ENCODE peak calls at places on chromosomes 2 and 18, in nine cellular contexts. F, D, P, I, V, O, G, U and C are unnamed samples.

GRCh38 chr2:113848758-113849460 is 41.0 kb upstream of the ACTR3 start:
- DNase-seq in O (no peak), G (no peak), D (no peak), V (peak; percentile 53), P (no peak), F (peak; percentile 62), I (no peak), U (no peak), C (peak; percentile 27)

GRCh38 chr2:175282300-175282699 is 100.8 kb upstream of the ATP5MC3 start:
- DNase-seq in O (no peak), I (no peak), G (no peak), V (peak; percentile 12), U (no peak), F (peak; percentile 28), P (no peak), D (no peak), C (no peak)

GRCh38 chr2:12244070-12244469 is 472.7 kb upstream of the TRIB2 start:
- DNase-seq in U (no peak), D (no peak), O (no peak), P (no peak), F (peak; percentile 52), I (no peak), G (no peak), V (no peak), C (no peak)

GRCh38 chr18:11710578-11710977 is 21.5 kb downstream of the GNAL start:
- DNase-seq in V (no peak), P (no peak), O (no peak), I (no peak), F (no peak), D (no peak), U (no peak), G (no peak), C (no peak)

GRCh38 chr2:10490806-10491291 is 42.7 kb upstream of the ODC1 start:
- DNase-seq in P (no peak), F (no peak), U (no peak), O (no peak), I (peak; percentile 73), V (no peak), G (no peak), D (no peak), C (no peak)

GRCh38 chr2:181430406-181431199 is 26.6 kb upstream of the ITGA4 start:
- DNase-seq in U (no peak), V (no peak), G (no peak), P (no peak), D (no peak), O (no peak), F (peak; percentile 2), I (no peak), C (peak; percentile 36)

GRCh38 chr18:57925706-57926105 is 118.3 kb upstream of the NEDD4L start:
- DNase-seq in D (no peak), V (no peak), U (no peak), G (no peak), F (peak; percentile 85), P (no peak), O (no peak), I (no peak), C (no peak)

GRCh38 chr2:227871375-227871788 is at the start of gene DAW1:
- DNase-seq in F (peak; percentile 56), D (peak; percentile 26), O (peak; percentile 31), U (peak; percentile 85), G (peak; percentile 82), P (no peak), I (peak; percentile 43), V (no peak), C (peak; percentile 49)

GRCh38 chr2:33497177-33497787 is 20.8 kb downstream of the RASGRP3 start:
- DNase-seq in D (no peak), P (no peak), O (no peak), U (no peak), V (no peak), G (no peak), I (no peak), F (no peak), C (no peak)

GRCh38 chr2:169705927-169706326 is 11.7 kb downstream of the PHOSPHO2 start:
- DNase-seq in D (no peak), V (no peak), O (no peak), P (no peak), F (peak; percentile 40), I (no peak), G (no peak), U (no peak), C (no peak)

GRCh38 chr2:179277429-179278196 is 13.0 kb upstream of the SESTD1 start:
- DNase-seq in P (no peak), I (no peak), U (no peak), D (no peak), O (no peak), V (no peak), F (no peak), G (no peak), C (no peak)

DNA sequence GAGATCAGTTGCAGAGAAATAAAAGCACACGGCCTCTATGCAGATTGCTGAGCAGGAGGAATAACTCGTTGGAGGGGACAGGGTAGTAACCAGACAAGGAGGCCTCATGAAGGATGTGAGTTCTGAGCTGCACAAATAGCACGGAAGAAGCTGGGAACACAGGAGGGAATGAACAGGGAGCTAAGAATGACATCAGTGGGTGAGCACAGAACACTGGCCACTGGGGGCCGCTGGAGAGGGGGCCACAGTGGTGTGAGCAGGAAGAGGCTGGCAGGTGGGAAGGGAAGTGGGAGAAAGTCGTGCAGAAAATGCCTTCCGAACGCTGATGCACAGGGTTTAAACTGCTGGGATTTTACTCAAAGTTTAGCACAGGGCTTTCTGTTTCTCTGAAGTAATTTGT is 61.0 kb downstream of the ZAP70 start:
- DNase-seq in F (no peak), U (peak; percentile 68), G (no peak), I (no peak), O (no peak), D (no peak), P (no peak), V (no peak), C (no peak)
- TF ChIP-seq CTCF in F (peak; percentile 19), U (peak; percentile 46), G (no peak), I (no peak), O (peak; percentile 28), D (peak; percentile 13), P (no peak), V (peak; percentile 81), C (no peak)

GRCh38 chr2:209425082-209426071 is 1.5 kb downstream of the MAP2 start:
- DNase-seq in I (no peak), G (no peak), U (peak; percentile 22), O (no peak), P (no peak), V (peak; percentile 20), D (peak; percentile 28), F (peak; percentile 41), C (peak; percentile 4)
- TF ChIP-seq CTCF in I (no peak), G (peak; percentile 50), U (peak; percentile 19), O (peak; percentile 69), P (peak; percentile 24), V (peak; percentile 81), D (peak; percentile 53), F (peak; percentile 65), C (no peak)

GRCh38 chr2:74507145-74507925 is at the start of gene PCGF1:
- DNase-seq in G (peak; percentile 99), D (peak; percentile 99), I (peak; percentile 100), P (peak; percentile 99), F (peak; percentile 97), U (peak; percentile 95), V (peak; percentile 95), O (peak; percentile 100), C (peak; percentile 100)
- TF ChIP-seq CTCF in G (peak; percentile 44), D (peak; percentile 47), I (no peak), P (peak; percentile 37), F (peak; percentile 44), U (peak; percentile 32), V (peak; percentile 80), O (peak; percentile 56), C (peak; percentile 50)

GRCh38 chr2:143075711-143076110 is 53.5 kb upstream of the ARHGAP15 start:
- DNase-seq in V (no peak), U (no peak), I (no peak), F (no peak), P (no peak), D (no peak), G (no peak), O (no peak), C (no peak)

GRCh38 chr2:143081616-143082015 is 47.6 kb upstream of the ARHGAP15 start:
- DNase-seq in I (no peak), P (no peak), D (no peak), G (no peak), O (no peak), U (no peak), F (no peak), V (no peak), C (no peak)

GRCh38 chr2:143083636-143084035 is 45.6 kb upstream of the ARHGAP15 start:
- DNase-seq in D (no peak), O (no peak), G (no peak), F (peak; percentile 92), P (no peak), V (no peak), U (no peak), I (no peak), C (peak; percentile 5)

DNA sequence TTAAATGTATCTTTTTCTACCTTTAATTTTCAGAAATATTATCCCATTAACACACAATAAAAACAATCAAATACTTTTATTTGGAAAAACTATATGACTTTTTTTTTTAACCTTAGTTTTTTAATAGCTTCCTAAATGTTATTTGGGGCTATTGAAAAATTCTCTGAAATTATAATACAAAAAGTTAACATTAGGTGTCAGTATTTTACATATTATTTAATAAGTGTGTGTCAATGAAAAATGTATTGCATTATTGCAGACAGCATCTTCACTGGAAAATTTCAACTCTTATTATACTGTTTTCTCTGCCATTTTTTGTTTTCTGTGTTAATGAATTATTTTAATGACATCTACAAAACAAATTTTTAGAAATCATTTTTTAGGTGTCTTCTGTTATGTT is 51.1 kb upstream of the ARHGAP15 start:
- DNase-seq in V (no peak), G (no peak), D (no peak), U (no peak), F (no peak), I (no peak), P (no peak), O (no peak), C (no peak)
- TF ChIP-seq CTCF in V (no peak), G (no peak), D (peak; percentile 10), U (no peak), F (no peak), I (no peak), P (no peak), O (no peak), C (no peak)

GRCh38 chr2:102735431-102736130 is 26.2 kb upstream of the TMEM182 start:
- DNase-seq in F (peak; percentile 15), I (peak; percentile 55), G (no peak), P (no peak), O (no peak), U (peak; percentile 11), D (no peak), V (no peak), C (no peak)

GRCh38 chr2:102737435-102737834 is 24.4 kb upstream of the TMEM182 start:
- DNase-seq in U (no peak), D (no peak), O (no peak), G (no peak), P (no peak), I (no peak), V (no peak), F (no peak), C (no peak)

GRCh38 chr2:102736174-102736606 is 25.6 kb upstream of the TMEM182 start:
- DNase-seq in F (peak; percentile 20), V (no peak), D (peak; percentile 10), I (peak; percentile 63), U (peak; percentile 29), P (no peak), G (no peak), O (no peak), C (no peak)

GRCh38 chr2:102736607-102737409 is 25.0 kb upstream of the TMEM182 start:
- DNase-seq in U (peak; percentile 90), V (peak; percentile 33), F (peak; percentile 39), O (peak; percentile 83), I (peak; percentile 94), D (peak; percentile 76), P (peak; percentile 79), G (peak; percentile 93), C (peak; percentile 89)
- TF ChIP-seq CTCF in U (no peak), V (no peak), F (no peak), O (no peak), I (no peak), D (no peak), P (peak; percentile 9), G (no peak), C (no peak)